ENCODE peak calls at places on chromosomes 7 and 10, in six cellular contexts. Z is H1, S is IMR-90, F is mesendoderm, L is neuronal stem cell, W is mesenchymal stem cell. B is an unnamed sample.

GRCh38 chr10:5628366-5628765 is 38.0 kb downstream of the ASB13 start:
- DNase-seq in F (no peak), L (no peak), Z (no peak), W (peak; percentile 39), S (peak; percentile 13), B (no peak)

GRCh38 chr10:50631052-50631451 is 7.3 kb upstream of the SGMS1 start:
- DNase-seq in Z (no peak), F (no peak), W (no peak), S (no peak), L (no peak), B (no peak)

GRCh38 chr10:114584419-114584818 is 73.7 kb downstream of the ABLIM1 start:
- DNase-seq in F (no peak), W (no peak), S (peak; percentile 49), L (no peak), Z (no peak), B (no peak)

GRCh38 chr10:24866615-24867583 is 85.5 kb downstream of the PRTFDC1 start:
- DNase-seq in L (no peak), W (peak; percentile 67), S (peak; percentile 87), Z (no peak), F (peak; percentile 35), B (peak; percentile 46)

GRCh38 chr7:37234928-37235327 is 213.7 kb downstream of the ELMO1 start:
- DNase-seq in L (peak; percentile 26), W (peak; percentile 7), S (no peak), F (peak; percentile 45), Z (no peak), B (no peak)

GRCh38 chr7:41567350-41568114 is 135.4 kb downstream of the INHBA start:
- DNase-seq in S (peak; percentile 85), F (no peak), Z (no peak), L (no peak), W (peak; percentile 52), B (no peak)

GRCh38 chr10:74988055-74988773 is 123.2 kb upstream of the SAMD8 start:
- DNase-seq in Z (no peak), W (no peak), S (peak; percentile 43), F (no peak), L (no peak), B (no peak)

GRCh38 chr10:43846187-43846680 is 197.6 kb upstream of the ZNF32 start:
- DNase-seq in F (no peak), S (peak; percentile 57), Z (no peak), W (peak; percentile 63), L (no peak), B (no peak)

GRCh38 chr7:106215868-106216516 is 68.8 kb downstream of the NAMPT start:
- DNase-seq in L (no peak), S (no peak), Z (no peak), F (no peak), W (no peak), B (no peak)

GRCh38 chr10:28291881-28292297 is 11.0 kb downstream of the MPP7 start:
- DNase-seq in L (no peak), W (peak; percentile 63), S (peak; percentile 93), F (no peak), Z (no peak), B (no peak)

GRCh38 chr7:46320956-46321355 is 399.9 kb upstream of the IGFBP3 start:
- DNase-seq in L (no peak), F (no peak), S (peak; percentile 26), W (peak; percentile 82), Z (no peak), B (no peak)

GRCh38 chr7:93717217-93717900 is 142.8 kb upstream of the CALCR start:
- DNase-seq in S (no peak), F (no peak), W (peak; percentile 6), L (no peak), Z (no peak), B (no peak)

GRCh38 chr7:155962191-155962967 is 150.1 kb upstream of the SHH start:
- DNase-seq in Z (peak; percentile 11), L (no peak), F (no peak), W (peak; percentile 60), S (peak; percentile 77), B (no peak)

GRCh38 chr10:31419394-31420063 is 100.5 kb downstream of the ZEB1 start:
- DNase-seq in Z (no peak), F (no peak), S (peak; percentile 55), L (no peak), W (peak; percentile 8), B (no peak)

GRCh38 chr10:86403183-86403797 is 36.7 kb upstream of the GRID1 start:
- DNase-seq in F (no peak), S (no peak), L (no peak), Z (no peak), W (no peak), B (no peak)

GRCh38 chr7:5491251-5492044 is 67.8 kb upstream of the TNRC18 start:
- DNase-seq in L (no peak), S (no peak), W (no peak), F (no peak), Z (no peak), B (no peak)

GRCh38 chr7:44415047-44415446 is 75.4 kb downstream of the NUDCD3 start:
- DNase-seq in Z (no peak), L (no peak), S (peak; percentile 44), F (no peak), W (no peak), B (no peak)

GRCh38 chr7:84363741-84364140 is 169.2 kb upstream of the SEMA3A start:
- DNase-seq in Z (no peak), S (no peak), L (no peak), W (no peak), F (no peak), B (no peak)

GRCh38 chr7:140867467-140868314 is 57.0 kb downstream of the BRAF start:
- DNase-seq in L (no peak), Z (no peak), F (no peak), S (no peak), W (no peak), B (no peak)

GRCh38 chr10:62112963-62113362 is 155.7 kb downstream of the RTKN2 start:
- DNase-seq in W (no peak), Z (no peak), F (no peak), S (no peak), L (no peak), B (no peak)

GRCh38 chr10:56316603-56317002 is 44.5 kb downstream of the ZWINT start:
- DNase-seq in W (no peak), Z (no peak), S (no peak), F (no peak), L (no peak), B (no peak)

GRCh38 chr7:126930166-126930565 is 322.6 kb downstream of the GRM8 start:
- DNase-seq in Z (no peak), L (no peak), S (no peak), W (no peak), F (no peak), B (no peak)

GRCh38 chr10:79071535-79071923 is 2.8 kb downstream of the ZMIZ1 start:
- DNase-seq in W (no peak), F (peak; percentile 50), Z (no peak), L (peak; percentile 23), S (no peak), B (no peak)

GRCh38 chr7:55155351-55156117 is 136.7 kb downstream of the EGFR start:
- DNase-seq in F (no peak), W (no peak), S (no peak), Z (no peak), L (no peak), B (no peak)

GRCh38 chr10:15370741-15371701 is at the start of gene FAM171A1:
- DNase-seq in Z (peak; percentile 80), S (peak; percentile 29), L (peak; percentile 56), F (peak; percentile 82), W (peak; percentile 63), B (peak; percentile 69)

GRCh38 chr10:31322647-31323046 is 3.6 kb downstream of the ZEB1 start:
- DNase-seq in F (no peak), W (no peak), L (no peak), S (peak; percentile 25), Z (no peak), B (no peak)

GRCh38 chr10:1687190-1687589 is 50.1 kb downstream of the ADARB2 start:
- DNase-seq in L (no peak), W (no peak), S (no peak), Z (no peak), F (peak; percentile 86), B (no peak)

GRCh38 chr7:16812542-16813231 is 7.9 kb upstream of the AGR2 start:
- DNase-seq in Z (no peak), S (no peak), F (no peak), W (no peak), L (no peak), B (no peak)

GRCh38 chr7:16813232-16813616 is 8.4 kb upstream of the AGR2 start:
- DNase-seq in Z (no peak), L (no peak), W (no peak), S (no peak), F (no peak), B (no peak)

GRCh38 chr7:16817536-16817935 is 12.7 kb upstream of the AGR2 start:
- DNase-seq in L (no peak), W (peak; percentile 23), F (no peak), S (peak; percentile 74), Z (no peak), B (no peak)

GRCh38 chr7:16816820-16817219 is 12.0 kb upstream of the AGR2 start:
- DNase-seq in Z (no peak), S (no peak), F (no peak), L (no peak), W (no peak), B (no peak)

DNA sequence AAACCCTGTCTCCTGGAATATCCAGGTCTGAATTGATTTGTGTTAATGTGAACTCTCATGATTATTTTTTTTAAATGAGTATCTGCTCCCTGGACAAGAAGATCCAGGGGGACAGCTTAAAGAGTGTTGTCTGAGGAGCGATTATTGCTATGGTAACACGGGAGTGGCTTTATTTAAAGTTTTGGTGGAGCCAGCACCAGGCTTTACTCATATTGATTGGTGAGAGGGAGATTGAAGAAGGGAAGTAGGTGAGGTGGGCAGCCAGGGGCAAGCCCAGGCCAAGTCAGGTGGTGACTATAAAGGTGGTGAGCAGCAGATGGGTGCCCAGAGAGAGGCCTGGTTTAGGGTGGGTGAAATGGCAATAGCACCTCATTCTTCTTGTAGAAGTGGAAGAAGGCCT is 10.2 kb upstream of the AGR2 start:
- DNase-seq in S (no peak), L (no peak), Z (no peak), W (no peak), F (no peak), B (no peak)
- H3K4me1 ChIP-seq in S (peaks cover 4% of the 10 kb centered on the region), L (no peaks in the 10 kb centered on the region), Z (no peaks in the 10 kb centered on the region), W (peaks cover 2% of the 10 kb centered on the region), F (no peaks in the 10 kb centered on the region), B (no peaks in the 10 kb centered on the region)

GRCh38 chr7:131107343-131108211 is 220.1 kb upstream of the MKLN1 start:
- DNase-seq in F (peak; percentile 79), S (peak; percentile 83), L (peak; percentile 39), W (peak; percentile 96), Z (peak; percentile 63), B (peak; percentile 62)
- H2AK5ac ChIP-seq in F (no peak overlapping the region), S (peak overlapping the region; percentile 49), L (no peak overlapping the region), W (no peak overlapping the region), Z (no peak overlapping the region), B (no peak overlapping the region)

DNA sequence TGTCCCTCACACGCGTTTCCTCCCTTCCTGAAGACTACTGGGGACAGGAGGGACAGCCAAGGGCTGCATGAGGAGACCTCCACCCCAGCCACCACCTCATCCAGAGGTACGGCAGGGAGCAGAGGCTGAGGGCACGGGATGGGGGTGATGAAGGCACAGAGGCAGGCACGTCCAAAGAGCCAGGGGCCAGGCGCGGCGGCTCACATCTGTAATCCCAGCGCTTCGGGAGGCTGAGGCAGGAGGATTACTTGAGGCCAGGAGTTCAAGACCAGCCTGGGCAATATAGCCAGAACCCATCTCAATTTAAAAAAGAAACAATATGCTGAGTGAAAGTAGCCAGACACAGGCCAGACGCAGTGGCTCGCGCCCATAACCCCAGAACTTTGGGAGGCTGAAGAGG is 3.3 kb downstream of the MICALL2 start:
- DNase-seq in S (no peak), L (no peak), F (no peak), Z (no peak), W (no peak), B (no peak)
- H3K4me1 ChIP-seq in S (peaks cover 36% of the 10 kb centered on the region), L (peaks cover 33% of the 10 kb centered on the region), F (no peaks in the 10 kb centered on the region), Z (no peaks in the 10 kb centered on the region), W (peaks cover 80% of the 10 kb centered on the region), B (no peaks in the 10 kb centered on the region)

GRCh38 chr7:908159-908918 is 32.0 kb downstream of the GET4 start:
- DNase-seq in S (no peak), Z (no peak), F (no peak), W (no peak), L (no peak), B (no peak)
- H2AK5ac ChIP-seq in S (no peak overlapping the region), Z (no peak overlapping the region), F (no peak overlapping the region), W (no peak overlapping the region), L (peak overlapping the region; percentile 97), B (no peak overlapping the region)

B was measured in H9.